ENCODE peak calls at places on chromosomes 1 and 21, in six cellular contexts. I is H1, F is astrocyte, S is fibroblast of lung, L is OCI-LY7, Z is GM23248. H is an unnamed sample. For H3K4me1, the result is how much of the 10 kb centered on the place peaks cover.

GRCh38 chr1:1597275-1597930 is 2.5 kb downstream of the FNDC10 start:
- DNase-seq in I (peak), F (no peak), S (no peak), L (peak), Z (peak), H (peak)

GRCh38 chr1:8090241-8090702 is 64.2 kb upstream of the ERRFI1 start:
- DNase-seq in I (no peak), F (peak), S (peak), L (no peak), Z (peak), H (peak)

GRCh38 chr1:56644064-56644940 is 812 bp upstream of the PRKAA2 start:
- DNase-seq in I (no peak), F (no peak), S (no peak), L (no peak), Z (peak), H (peak)

GRCh38 chr1:79711001-79711431 is 704.5 kb upstream of the ADGRL4 start:
- DNase-seq in I (no peak), F (peak), S (peak), L (peak), Z (peak), H (peak)

GRCh38 chr21:34813266-34813886 is 144.6 kb downstream of the CLIC6 start:
- DNase-seq in I (no peak), F (peak), S (peak), L (no peak), Z (peak), H (no peak)

GRCh38 chr1:13956386-13956785 is 256.4 kb downstream of the PRDM2 start:
- DNase-seq in I (no peak), F (no peak), S (peak), L (no peak), Z (peak), H (no peak)

GRCh38 chr1:100773444-100773843 is 53.9 kb downstream of the VCAM1 start:
- DNase-seq in I (no peak), F (no peak), S (no peak), L (no peak), Z (peak), H (no peak)

GRCh38 chr1:116508090-116508983 is 62.5 kb downstream of the CD58 start:
- DNase-seq in I (no peak), F (no peak), S (no peak), L (no peak), Z (no peak), H (no peak)

GRCh38 chr1:40047769-40048168 is 7.2 kb downstream of the CAP1 start:
- DNase-seq in I (no peak), F (no peak), S (no peak), L (no peak), Z (no peak), H (no peak)

GRCh38 chr1:40045766-40046165 is 5.2 kb downstream of the CAP1 start:
- DNase-seq in I (no peak), F (no peak), S (no peak), L (no peak), Z (no peak), H (no peak)

GRCh38 chr1:40053138-40053887 is 12.8 kb downstream of the CAP1 start:
- DNase-seq in I (no peak), F (no peak), S (no peak), L (no peak), Z (no peak), H (no peak)

GRCh38 chr1:40050863-40051262 is 10.3 kb downstream of the CAP1 start:
- DNase-seq in I (no peak), F (no peak), S (no peak), L (peak), Z (no peak), H (no peak)

GRCh38 chr1:40049745-40050144 is 9.2 kb downstream of the CAP1 start:
- DNase-seq in I (no peak), F (peak), S (peak), L (no peak), Z (peak), H (no peak)
- H3K4me1 ChIP-seq in I (under half), F (under half), S (under half), L (under half), Z (under half), H (under half)

GRCh38 chr1:212864201-212864600 is 6.1 kb downstream of the FLVCR1 start:
- DNase-seq in I (no peak), F (no peak), S (no peak), L (no peak), Z (no peak), H (no peak)
- H3K4me2 ChIP-seq in I (peak), F (no peak), S (no peak), L (no peak), Z (no peak), H (no peak)

DNA sequence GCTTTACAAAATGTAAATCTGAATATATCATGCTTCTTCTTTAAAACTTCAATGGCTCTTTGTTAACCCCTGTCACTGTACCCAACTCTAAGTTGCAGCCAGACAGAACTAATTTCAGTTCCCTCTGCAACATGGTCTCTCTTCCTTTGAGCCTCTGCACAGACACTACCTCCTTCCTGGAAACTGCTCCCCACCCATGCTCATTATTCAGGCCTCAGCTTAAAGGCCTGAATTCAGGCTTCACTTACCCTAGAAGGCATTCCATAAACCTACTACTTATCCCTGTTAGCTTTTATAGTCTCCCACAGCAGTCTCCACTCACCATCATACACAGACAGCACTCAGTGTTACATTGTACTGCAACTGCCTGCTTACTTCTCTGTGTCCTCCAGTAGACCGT is 2.6 kb upstream of the EEIG2 start:
- DNase-seq in I (no peak), F (no peak), S (no peak), L (peak), Z (no peak), H (no peak)
- H2AFZ ChIP-seq in I (no peak), F (no peak), S (no peak), L (peak), Z (no peak), H (no peak)

DNA sequence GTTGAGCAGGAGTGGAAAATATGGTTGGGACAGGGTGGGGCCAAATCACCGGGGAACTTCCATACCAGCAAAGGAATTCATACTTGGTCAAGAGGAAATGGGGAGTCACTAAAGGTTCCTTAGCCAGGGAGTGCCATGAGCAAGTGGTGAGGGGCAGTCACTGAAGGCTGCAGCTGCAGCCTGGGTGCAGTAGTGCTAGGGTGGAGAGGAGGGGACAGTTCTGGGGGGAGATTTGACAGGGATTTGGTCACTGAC is 8.3 kb downstream of the NECTIN4 start:
- DNase-seq in I (no peak), F (no peak), S (peak), L (no peak), Z (no peak), H (no peak)
- H3K4me1 ChIP-seq in I (under half), F (under half), S (under half), L (under half), Z (half or more), H (under half)

GRCh38 chr1:231418101-231418740 is 3.9 kb downstream of the EGLN1 start:
- DNase-seq in I (no peak), F (no peak), S (no peak), L (no peak), Z (peak), H (no peak)
- H3K4me2 ChIP-seq in I (no peak), F (peak), S (peak), L (peak), Z (peak), H (peak)

H was measured in hepatocyte.